ENCODE peak calls at places on chromosomes 6 and 20, in four cellular contexts. J, L, H and B are unnamed samples.

GRCh38 chr6:159201336-159201735 is 32.1 kb downstream of the FNDC1 start:
- DNase-seq in L (no peak), J (no peak), H (no peak), B (no peak)

GRCh38 chr6:138844203-138844602 is 48.3 kb downstream of the ECT2L start:
- DNase-seq in L (peak), J (no peak), H (peak), B (no peak)

GRCh38 chr6:47153066-47153755 is 111.1 kb upstream of the ADGRF1 start:
- DNase-seq in H (no peak), J (no peak), L (peak), B (no peak)

GRCh38 chr20:50389808-50390684 is 120.1 kb upstream of the PTPN1 start:
- DNase-seq in J (no peak), L (no peak), H (no peak), B (no peak)

GRCh38 chr20:22619272-22619671 is 34.9 kb upstream of the FOXA2 start:
- DNase-seq in H (no peak), J (no peak), L (no peak), B (no peak)

GRCh38 chr6:45724511-45724910 is 291.1 kb downstream of the CLIC5 start:
- DNase-seq in L (peak), J (no peak), H (no peak), B (no peak)

GRCh38 chr6:115271001-115271400 is 789.7 kb downstream of the FRK start:
- DNase-seq in J (no peak), L (no peak), H (no peak), B (no peak)

GRCh38 chr20:50200482-50201104 is 10.0 kb downstream of the CEBPB start:
- DNase-seq in H (no peak), L (no peak), J (no peak), B (no peak)

GRCh38 chr20:22411568-22412450 is 172.6 kb downstream of the FOXA2 start:
- DNase-seq in L (peak), J (no peak), H (no peak), B (no peak)

GRCh38 chr6:137236581-137237355 is 17.6 kb upstream of the IFNGR1 start:
- DNase-seq in J (no peak), H (no peak), L (no peak), B (no peak)

GRCh38 chr6:46963626-46964025 is 41.9 kb upstream of the ADGRF5 start:
- DNase-seq in J (no peak), L (peak), H (no peak), B (no peak)

GRCh38 chr6:116475151-116475550 is 14.0 kb downstream of the CALHM6 start:
- DNase-seq in L (no peak), H (no peak), J (no peak), B (no peak)

GRCh38 chr20:60037120-60037499 is 78.9 kb downstream of the CDH26 start:
- DNase-seq in L (peak), J (no peak), H (no peak), B (no peak)

GRCh38 chr6:147941143-147941542 is 401.5 kb upstream of the SASH1 start:
- DNase-seq in H (no peak), J (no peak), L (no peak), B (no peak)

GRCh38 chr6:3929281-3929798 is 80.2 kb downstream of the FAM50B start:
- DNase-seq in L (peak), J (no peak), H (peak), B (no peak)

GRCh38 chr20:33680681-33681080 is 5.5 kb downstream of the E2F1 start:
- DNase-seq in J (no peak), L (peak), H (no peak), B (no peak)

GRCh38 chr20:18632196-18632789 is 44.4 kb downstream of the DTD1 start:
- DNase-seq in J (no peak), L (peak), H (peak), B (no peak)

GRCh38 chr6:9360881-9361280 is 925.5 kb upstream of the SLC35B3 start:
- DNase-seq in L (peak), J (no peak), H (no peak), B (no peak)

GRCh38 chr20:39698706-39699211 is 736.6 kb downstream of the DHX35 start:
- DNase-seq in J (no peak), L (no peak), H (no peak), B (no peak)

GRCh38 chr6:157800420-157801237 is 22.4 kb upstream of the SNX9 start:
- DNase-seq in L (peak), J (no peak), H (no peak), B (no peak)

GRCh38 chr6:98094696-98095095 is 739.7 kb upstream of the POU3F2 start:
- DNase-seq in H (no peak), L (no peak), J (no peak), B (no peak)

GRCh38 chr6:21666200-21666671 is 72.7 kb downstream of the SOX4 start:
- DNase-seq in L (peak), H (peak), J (no peak), B (no peak)

GRCh38 chr20:19288636-19289035 is 76.2 kb downstream of the SLC24A3 start:
- DNase-seq in L (no peak), H (no peak), J (no peak), B (no peak)